ENCODE peak calls at places on chromosomes 13 and 19, in ten cellular contexts. One of them, this sample, is unnamed.

GRCh38 chr19:8065489-8066261 is 13.1 kb downstream of the CCL25 start:
- DNase-seq in spleen: no peak
- DNase-seq in right lobe of liver: no peak
- DNase-seq in GM06990: no peak
- DNase-seq in type B pancreatic cell: no peak
- DNase-seq in GM23338: no peak
- DNase-seq in kidney epithelial cell: no peak
- DNase-seq in heart right ventricle: no peak
- DNase-seq in psoas muscle: no peak
- DNase-seq in astrocyte of the spinal cord: no peak
- DNase-seq in this sample: no peak

GRCh38 chr19:1156305-1156801 is 17.7 kb downstream of the SBNO2 start:
- DNase-seq in GM06990: no peak
- DNase-seq in astrocyte of the spinal cord: no peak
- DNase-seq in type B pancreatic cell: no peak
- DNase-seq in kidney epithelial cell: no peak
- DNase-seq in psoas muscle: no peak
- DNase-seq in heart right ventricle: no peak
- DNase-seq in GM23338: no peak
- DNase-seq in spleen: no peak
- DNase-seq in right lobe of liver: no peak
- DNase-seq in this sample: no peak

GRCh38 chr13:94061316-94061715 is 418.2 kb downstream of the DCT start:
- DNase-seq in type B pancreatic cell: no peak
- DNase-seq in right lobe of liver: no peak
- DNase-seq in GM06990: no peak
- DNase-seq in heart right ventricle: no peak
- DNase-seq in GM23338: no peak
- DNase-seq in psoas muscle: no peak
- DNase-seq in kidney epithelial cell: no peak
- DNase-seq in astrocyte of the spinal cord: peak
- DNase-seq in spleen: no peak
- DNase-seq in this sample: no peak

GRCh38 chr19:18020212-18021067 is 12.5 kb downstream of the ARRDC2 start:
- DNase-seq in right lobe of liver: peak
- DNase-seq in heart right ventricle: peak
- DNase-seq in GM06990: no peak
- DNase-seq in psoas muscle: peak
- DNase-seq in astrocyte of the spinal cord: peak
- DNase-seq in spleen: peak
- DNase-seq in GM23338: no peak
- DNase-seq in type B pancreatic cell: no peak
- DNase-seq in kidney epithelial cell: no peak
- DNase-seq in this sample: no peak

GRCh38 chr13:66210677-66211076 is 1019.5 kb downstream of the PCDH9 start:
- DNase-seq in astrocyte of the spinal cord: peak
- DNase-seq in GM23338: no peak
- DNase-seq in spleen: no peak
- DNase-seq in psoas muscle: no peak
- DNase-seq in type B pancreatic cell: no peak
- DNase-seq in right lobe of liver: no peak
- DNase-seq in kidney epithelial cell: peak
- DNase-seq in GM06990: no peak
- DNase-seq in heart right ventricle: no peak
- DNase-seq in this sample: no peak

GRCh38 chr13:41833851-41834250 is 127.1 kb downstream of the VWA8 start:
- DNase-seq in GM23338: no peak
- DNase-seq in astrocyte of the spinal cord: no peak
- DNase-seq in psoas muscle: no peak
- DNase-seq in GM06990: no peak
- DNase-seq in kidney epithelial cell: no peak
- DNase-seq in right lobe of liver: no peak
- DNase-seq in type B pancreatic cell: no peak
- DNase-seq in heart right ventricle: no peak
- DNase-seq in spleen: no peak
- DNase-seq in this sample: no peak

GRCh38 chr13:59458908-59459579 is 704.7 kb downstream of the DIAPH3 start:
- DNase-seq in spleen: peak
- DNase-seq in psoas muscle: no peak
- DNase-seq in astrocyte of the spinal cord: peak
- DNase-seq in type B pancreatic cell: no peak
- DNase-seq in right lobe of liver: no peak
- DNase-seq in GM23338: peak
- DNase-seq in heart right ventricle: peak
- DNase-seq in kidney epithelial cell: no peak
- DNase-seq in GM06990: no peak
- DNase-seq in this sample: peak

GRCh38 chr19:13401388-13401787 is 104.9 kb downstream of the CACNA1A start:
- DNase-seq in right lobe of liver: no peak
- DNase-seq in type B pancreatic cell: no peak
- DNase-seq in heart right ventricle: no peak
- DNase-seq in GM23338: peak
- DNase-seq in astrocyte of the spinal cord: peak
- DNase-seq in psoas muscle: no peak
- DNase-seq in GM06990: no peak
- DNase-seq in spleen: no peak
- DNase-seq in kidney epithelial cell: no peak
- DNase-seq in this sample: no peak

GRCh38 chr19:6287269-6287885 is 7.6 kb upstream of the MLLT1 start:
- DNase-seq in kidney epithelial cell: no peak
- DNase-seq in GM23338: no peak
- DNase-seq in right lobe of liver: no peak
- DNase-seq in astrocyte of the spinal cord: no peak
- DNase-seq in heart right ventricle: no peak
- DNase-seq in GM06990: no peak
- DNase-seq in type B pancreatic cell: no peak
- DNase-seq in spleen: peak
- DNase-seq in psoas muscle: no peak
- DNase-seq in this sample: no peak

GRCh38 chr13:48596128-48596429 is 57.6 kb upstream of the CYSLTR2 start:
- DNase-seq in astrocyte of the spinal cord: no peak
- DNase-seq in type B pancreatic cell: no peak
- DNase-seq in heart right ventricle: no peak
- DNase-seq in spleen: no peak
- DNase-seq in GM23338: no peak
- DNase-seq in GM06990: no peak
- DNase-seq in right lobe of liver: no peak
- DNase-seq in psoas muscle: no peak
- DNase-seq in kidney epithelial cell: no peak
- DNase-seq in this sample: no peak

GRCh38 chr13:92694047-92694446 is 532.6 kb upstream of the GPC6 start:
- DNase-seq in kidney epithelial cell: no peak
- DNase-seq in spleen: no peak
- DNase-seq in right lobe of liver: no peak
- DNase-seq in GM06990: no peak
- DNase-seq in type B pancreatic cell: no peak
- DNase-seq in psoas muscle: no peak
- DNase-seq in astrocyte of the spinal cord: no peak
- DNase-seq in GM23338: no peak
- DNase-seq in heart right ventricle: no peak
- DNase-seq in this sample: no peak

GRCh38 chr19:6250024-6250605 is 29.7 kb downstream of the MLLT1 start:
- DNase-seq in astrocyte of the spinal cord: peak
- DNase-seq in spleen: no peak
- DNase-seq in kidney epithelial cell: no peak
- DNase-seq in GM06990: no peak
- DNase-seq in GM23338: no peak
- DNase-seq in psoas muscle: no peak
- DNase-seq in right lobe of liver: no peak
- DNase-seq in type B pancreatic cell: no peak
- DNase-seq in heart right ventricle: no peak
- DNase-seq in this sample: no peak

GRCh38 chr13:109275848-109276247 is 510.5 kb downstream of the IRS2 start:
- DNase-seq in spleen: no peak
- DNase-seq in GM23338: peak
- DNase-seq in type B pancreatic cell: no peak
- DNase-seq in GM06990: no peak
- DNase-seq in right lobe of liver: no peak
- DNase-seq in psoas muscle: no peak
- DNase-seq in kidney epithelial cell: no peak
- DNase-seq in heart right ventricle: no peak
- DNase-seq in astrocyte of the spinal cord: peak
- DNase-seq in this sample: peak

GRCh38 chr19:53881482-53882390 is at the start of gene PRKCG:
- DNase-seq in kidney epithelial cell: no peak
- DNase-seq in spleen: peak
- DNase-seq in type B pancreatic cell: no peak
- DNase-seq in psoas muscle: no peak
- DNase-seq in GM06990: peak
- DNase-seq in heart right ventricle: no peak
- DNase-seq in astrocyte of the spinal cord: no peak
- DNase-seq in GM23338: peak
- DNase-seq in right lobe of liver: peak
- DNase-seq in this sample: peak

GRCh38 chr13:36131931-36132297 is 732 bp upstream of the DCLK1 start:
- DNase-seq in type B pancreatic cell: no peak
- DNase-seq in astrocyte of the spinal cord: peak
- DNase-seq in kidney epithelial cell: no peak
- DNase-seq in heart right ventricle: peak
- DNase-seq in GM06990: no peak
- DNase-seq in spleen: no peak
- DNase-seq in right lobe of liver: no peak
- DNase-seq in GM23338: no peak
- DNase-seq in psoas muscle: peak
- DNase-seq in this sample: no peak

DNA sequence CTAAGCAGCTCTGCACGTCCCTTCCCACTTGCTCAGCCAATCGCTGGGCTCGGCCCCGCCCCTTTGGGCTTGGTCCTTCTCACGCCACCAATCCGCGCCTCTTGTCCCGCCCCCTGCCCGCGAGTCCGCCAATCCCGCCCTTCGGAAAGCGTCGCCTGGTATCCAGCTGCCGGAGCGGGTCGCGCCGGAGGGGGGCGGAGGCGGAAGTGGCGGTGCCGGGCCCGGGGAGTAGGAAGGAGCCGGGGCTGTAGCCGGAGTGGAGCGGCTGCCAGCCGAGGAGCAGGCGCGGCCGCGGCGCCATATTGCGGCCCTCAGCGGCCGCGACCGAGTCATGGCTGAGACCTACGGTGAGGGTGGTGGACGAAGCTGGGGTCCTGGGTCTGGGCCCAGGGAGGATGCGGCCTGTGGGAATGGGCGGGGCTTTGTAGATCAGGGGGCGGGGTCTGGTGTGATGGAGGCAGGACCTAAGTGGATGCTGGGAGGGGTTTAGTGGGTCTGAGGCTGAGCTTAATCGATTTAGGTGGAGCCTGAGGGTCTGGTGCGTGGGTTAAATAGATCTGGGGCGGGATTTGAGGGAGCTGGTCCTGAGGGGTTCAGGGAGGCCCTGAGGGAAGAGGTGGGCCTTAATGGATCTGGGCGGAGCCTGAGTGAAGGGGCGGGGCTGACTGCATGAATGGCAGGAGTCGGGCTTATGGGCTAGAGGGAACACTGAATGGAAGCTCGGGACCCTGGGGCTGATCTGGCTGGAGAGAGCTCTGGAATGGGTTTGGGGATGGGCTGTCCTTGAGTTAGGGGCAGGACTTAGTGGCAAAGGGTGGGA is at the start of gene RAB4B:
- DNase-seq in kidney epithelial cell: peak
- DNase-seq in heart right ventricle: peak
- DNase-seq in type B pancreatic cell: peak
- DNase-seq in astrocyte of the spinal cord: peak
- DNase-seq in psoas muscle: peak
- DNase-seq in GM23338: peak
- DNase-seq in spleen: peak
- DNase-seq in GM06990: peak
- DNase-seq in right lobe of liver: peak
- DNase-seq in this sample: peak
- TF ChIP-seq CTCF in kidney epithelial cell: no peak
- TF ChIP-seq CTCF in heart right ventricle: no peak
- TF ChIP-seq CTCF in type B pancreatic cell: no peak
- TF ChIP-seq CTCF in astrocyte of the spinal cord: no peak
- TF ChIP-seq CTCF in psoas muscle: no peak
- TF ChIP-seq CTCF in GM23338: no peak
- TF ChIP-seq CTCF in spleen: no peak
- TF ChIP-seq CTCF in GM06990: no peak
- TF ChIP-seq CTCF in right lobe of liver: peak
- TF ChIP-seq CTCF in this sample: no peak

GRCh38 chr19:32630338-32630737 is 44.6 kb downstream of the ANKRD27 start:
- DNase-seq in astrocyte of the spinal cord: no peak
- DNase-seq in right lobe of liver: no peak
- DNase-seq in kidney epithelial cell: no peak
- DNase-seq in spleen: no peak
- DNase-seq in type B pancreatic cell: no peak
- DNase-seq in GM23338: peak
- DNase-seq in heart right ventricle: no peak
- DNase-seq in GM06990: no peak
- DNase-seq in psoas muscle: no peak
- DNase-seq in this sample: no peak

GRCh38 chr19:32627714-32628253 is 46.8 kb downstream of the PDCD5 start:
- DNase-seq in spleen: no peak
- DNase-seq in type B pancreatic cell: no peak
- DNase-seq in heart right ventricle: no peak
- DNase-seq in GM06990: no peak
- DNase-seq in astrocyte of the spinal cord: no peak
- DNase-seq in kidney epithelial cell: no peak
- DNase-seq in right lobe of liver: no peak
- DNase-seq in psoas muscle: no peak
- DNase-seq in GM23338: no peak
- DNase-seq in this sample: no peak

GRCh38 chr19:32626969-32627368 is 46.0 kb downstream of the PDCD5 start:
- DNase-seq in spleen: no peak
- DNase-seq in GM23338: no peak
- DNase-seq in heart right ventricle: no peak
- DNase-seq in kidney epithelial cell: no peak
- DNase-seq in type B pancreatic cell: no peak
- DNase-seq in GM06990: no peak
- DNase-seq in astrocyte of the spinal cord: no peak
- DNase-seq in right lobe of liver: no peak
- DNase-seq in psoas muscle: no peak
- DNase-seq in this sample: no peak

GRCh38 chr19:32631381-32631780 is 43.6 kb downstream of the ANKRD27 start:
- DNase-seq in kidney epithelial cell: no peak
- DNase-seq in astrocyte of the spinal cord: no peak
- DNase-seq in heart right ventricle: no peak
- DNase-seq in right lobe of liver: no peak
- DNase-seq in GM23338: no peak
- DNase-seq in GM06990: no peak
- DNase-seq in spleen: no peak
- DNase-seq in type B pancreatic cell: no peak
- DNase-seq in psoas muscle: no peak
- DNase-seq in this sample: no peak
- TF ChIP-seq CTCF in kidney epithelial cell: no peak
- TF ChIP-seq CTCF in astrocyte of the spinal cord: no peak
- TF ChIP-seq CTCF in heart right ventricle: no peak
- TF ChIP-seq CTCF in right lobe of liver: no peak
- TF ChIP-seq CTCF in GM23338: no peak
- TF ChIP-seq CTCF in GM06990: no peak
- TF ChIP-seq CTCF in spleen: no peak
- TF ChIP-seq CTCF in type B pancreatic cell: no peak
- TF ChIP-seq CTCF in psoas muscle: no peak
- TF ChIP-seq CTCF in this sample: no peak

GRCh38 chr13:82674546-82674945 is 1207.7 kb downstream of the SLITRK1 start:
- DNase-seq in heart right ventricle: no peak
- DNase-seq in astrocyte of the spinal cord: no peak
- DNase-seq in right lobe of liver: no peak
- DNase-seq in GM23338: no peak
- DNase-seq in psoas muscle: no peak
- DNase-seq in type B pancreatic cell: no peak
- DNase-seq in spleen: no peak
- DNase-seq in GM06990: no peak
- DNase-seq in kidney epithelial cell: no peak
- DNase-seq in this sample: no peak
- TF ChIP-seq CTCF in heart right ventricle: no peak
- TF ChIP-seq CTCF in astrocyte of the spinal cord: no peak
- TF ChIP-seq CTCF in right lobe of liver: no peak
- TF ChIP-seq CTCF in GM23338: no peak
- TF ChIP-seq CTCF in psoas muscle: no peak
- TF ChIP-seq CTCF in type B pancreatic cell: no peak
- TF ChIP-seq CTCF in spleen: no peak
- TF ChIP-seq CTCF in GM06990: no peak
- TF ChIP-seq CTCF in kidney epithelial cell: no peak
- TF ChIP-seq CTCF in this sample: no peak

GRCh38 chr19:29372461-29372860 is 153.3 kb upstream of the VSTM2B start:
- DNase-seq in spleen: no peak
- DNase-seq in astrocyte of the spinal cord: no peak
- DNase-seq in GM23338: no peak
- DNase-seq in kidney epithelial cell: no peak
- DNase-seq in type B pancreatic cell: peak
- DNase-seq in right lobe of liver: no peak
- DNase-seq in psoas muscle: no peak
- DNase-seq in heart right ventricle: no peak
- DNase-seq in GM06990: no peak
- DNase-seq in this sample: no peak
- TF ChIP-seq CTCF in spleen: no peak
- TF ChIP-seq CTCF in astrocyte of the spinal cord: no peak
- TF ChIP-seq CTCF in GM23338: no peak
- TF ChIP-seq CTCF in kidney epithelial cell: no peak
- TF ChIP-seq CTCF in type B pancreatic cell: no peak
- TF ChIP-seq CTCF in right lobe of liver: no peak
- TF ChIP-seq CTCF in psoas muscle: no peak
- TF ChIP-seq CTCF in heart right ventricle: no peak
- TF ChIP-seq CTCF in GM06990: no peak
- TF ChIP-seq CTCF in this sample: no peak